ENCODE peak calls at places on chromosomes 13 and 19, in seven cellular contexts. One of them, this sample, is unnamed.

GRCh38 chr13:35966024-35966423 is 165.2 kb downstream of the DCLK1 start:
- DNase-seq in neuronal stem cell: no peak
- DNase-seq in mesenchymal stem cell: no peak
- DNase-seq in H9: no peak
- DNase-seq in mesendoderm: no peak
- DNase-seq in IMR-90: no peak
- DNase-seq in trophoblast cell: no peak
- DNase-seq in this sample: no peak

GRCh38 chr19:1098177-1099051 is 3.2 kb upstream of the POLR2E start:
- DNase-seq in IMR-90: peak
- DNase-seq in H9: no peak
- DNase-seq in mesendoderm: no peak
- DNase-seq in neuronal stem cell: no peak
- DNase-seq in trophoblast cell: peak
- DNase-seq in mesenchymal stem cell: no peak
- DNase-seq in this sample: no peak

GRCh38 chr13:106610511-106610910 is 42.6 kb upstream of the ARGLU1 start:
- DNase-seq in mesendoderm: no peak
- DNase-seq in H9: no peak
- DNase-seq in mesenchymal stem cell: peak
- DNase-seq in IMR-90: peak
- DNase-seq in trophoblast cell: no peak
- DNase-seq in neuronal stem cell: no peak
- DNase-seq in this sample: no peak

GRCh38 chr13:22642088-22642487 is 538.7 kb upstream of the SGCG start:
- DNase-seq in trophoblast cell: no peak
- DNase-seq in IMR-90: no peak
- DNase-seq in mesenchymal stem cell: no peak
- DNase-seq in H9: no peak
- DNase-seq in neuronal stem cell: no peak
- DNase-seq in mesendoderm: no peak
- DNase-seq in this sample: no peak

GRCh38 chr13:78460176-78460575 is 143.2 kb downstream of the POU4F1 start:
- DNase-seq in trophoblast cell: no peak
- DNase-seq in H9: no peak
- DNase-seq in neuronal stem cell: no peak
- DNase-seq in IMR-90: no peak
- DNase-seq in mesendoderm: no peak
- DNase-seq in mesenchymal stem cell: no peak
- DNase-seq in this sample: no peak

GRCh38 chr19:7382694-7383093 is 34.0 kb downstream of the ARHGEF18 start:
- DNase-seq in neuronal stem cell: no peak
- DNase-seq in H9: peak
- DNase-seq in mesendoderm: no peak
- DNase-seq in IMR-90: no peak
- DNase-seq in mesenchymal stem cell: no peak
- DNase-seq in trophoblast cell: no peak
- DNase-seq in this sample: no peak

GRCh38 chr19:6769006-6769637 is 1.9 kb upstream of the SH2D3A start:
- DNase-seq in IMR-90: peak
- DNase-seq in H9: peak
- DNase-seq in mesenchymal stem cell: peak
- DNase-seq in neuronal stem cell: no peak
- DNase-seq in mesendoderm: peak
- DNase-seq in trophoblast cell: peak
- DNase-seq in this sample: peak

GRCh38 chr19:3398114-3398899 is 31.9 kb downstream of the NFIC start:
- DNase-seq in IMR-90: peak
- DNase-seq in neuronal stem cell: no peak
- DNase-seq in mesendoderm: peak
- DNase-seq in trophoblast cell: no peak
- DNase-seq in mesenchymal stem cell: peak
- DNase-seq in H9: peak
- DNase-seq in this sample: no peak

GRCh38 chr19:19256072-19256969 is 16.8 kb downstream of the TM6SF2 start:
- DNase-seq in H9: no peak
- DNase-seq in trophoblast cell: no peak
- DNase-seq in mesenchymal stem cell: no peak
- DNase-seq in IMR-90: no peak
- DNase-seq in mesendoderm: peak
- DNase-seq in neuronal stem cell: no peak
- DNase-seq in this sample: no peak

GRCh38 chr13:36130542-36131214 is 504 bp downstream of the DCLK1 start:
- DNase-seq in neuronal stem cell: peak
- DNase-seq in IMR-90: no peak
- DNase-seq in H9: peak
- DNase-seq in mesendoderm: peak
- DNase-seq in trophoblast cell: peak
- DNase-seq in mesenchymal stem cell: no peak
- DNase-seq in this sample: no peak

GRCh38 chr19:28168557-28168956 is 1044.4 kb downstream of the UQCRFS1 start:
- DNase-seq in IMR-90: no peak
- DNase-seq in mesenchymal stem cell: no peak
- DNase-seq in H9: peak
- DNase-seq in neuronal stem cell: peak
- DNase-seq in trophoblast cell: no peak
- DNase-seq in mesendoderm: peak
- DNase-seq in this sample: peak

GRCh38 chr13:33126909-33127607 is 110.8 kb downstream of the KL start:
- DNase-seq in mesenchymal stem cell: peak
- DNase-seq in mesendoderm: no peak
- DNase-seq in neuronal stem cell: no peak
- DNase-seq in trophoblast cell: no peak
- DNase-seq in H9: no peak
- DNase-seq in IMR-90: peak
- DNase-seq in this sample: no peak

GRCh38 chr19:43755256-43755801 is 567 bp upstream of the SMG9 start:
- DNase-seq in IMR-90: peak
- DNase-seq in trophoblast cell: peak
- DNase-seq in mesenchymal stem cell: peak
- DNase-seq in neuronal stem cell: peak
- DNase-seq in H9: peak
- DNase-seq in mesendoderm: peak
- DNase-seq in this sample: no peak

GRCh38 chr13:46369506-46370268 is 17.4 kb downstream of the RUBCNL start:
- DNase-seq in mesendoderm: no peak
- DNase-seq in IMR-90: peak
- DNase-seq in trophoblast cell: peak
- DNase-seq in mesenchymal stem cell: peak
- DNase-seq in neuronal stem cell: no peak
- DNase-seq in H9: no peak
- DNase-seq in this sample: no peak

GRCh38 chr13:46373623-46374022 is 13.4 kb downstream of the RUBCNL start:
- DNase-seq in H9: no peak
- DNase-seq in trophoblast cell: no peak
- DNase-seq in mesendoderm: no peak
- DNase-seq in IMR-90: no peak
- DNase-seq in neuronal stem cell: no peak
- DNase-seq in mesenchymal stem cell: no peak
- DNase-seq in this sample: no peak

GRCh38 chr13:46372071-46372470 is 15.0 kb downstream of the RUBCNL start:
- DNase-seq in neuronal stem cell: no peak
- DNase-seq in mesenchymal stem cell: no peak
- DNase-seq in trophoblast cell: no peak
- DNase-seq in H9: no peak
- DNase-seq in IMR-90: no peak
- DNase-seq in mesendoderm: no peak
- DNase-seq in this sample: no peak

DNA sequence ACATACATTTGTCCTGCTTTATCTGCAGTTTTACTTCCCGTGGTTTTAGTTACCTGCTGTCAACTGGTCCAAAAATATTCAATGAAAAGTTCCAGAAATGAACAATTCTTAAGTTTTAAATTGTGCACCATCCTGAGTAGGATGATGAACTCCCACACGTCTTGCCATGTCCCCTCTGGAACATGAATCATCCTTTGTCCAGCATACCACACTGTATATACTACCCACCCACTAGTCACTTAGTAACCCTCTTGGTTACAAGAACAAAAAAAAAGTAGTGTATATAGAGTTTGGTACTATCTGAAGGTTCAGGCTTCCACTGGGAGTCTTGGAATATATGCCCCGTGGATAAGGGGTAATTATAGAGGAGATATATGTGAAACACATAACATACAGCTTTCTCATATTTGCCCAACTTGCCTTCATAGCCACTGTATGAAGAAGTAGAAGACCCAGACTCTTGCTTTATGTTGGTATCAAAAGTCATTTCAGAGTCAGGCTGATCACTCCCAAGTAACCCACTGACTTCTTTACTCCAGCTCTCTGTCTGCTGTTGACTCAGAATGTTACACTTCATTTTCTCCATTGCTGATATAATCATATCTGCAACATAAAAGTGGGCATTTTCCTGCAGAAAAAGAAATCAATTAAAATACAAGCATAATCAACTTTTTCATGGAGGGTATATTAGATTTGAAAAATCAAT is 19.3 kb downstream of the RUBCNL start:
- DNase-seq in mesenchymal stem cell: peak
- DNase-seq in neuronal stem cell: no peak
- DNase-seq in IMR-90: peak
- DNase-seq in H9: no peak
- DNase-seq in trophoblast cell: no peak
- DNase-seq in mesendoderm: no peak
- DNase-seq in this sample: no peak
- H4K8ac ChIP-seq in mesenchymal stem cell: no peak
- H4K8ac ChIP-seq in neuronal stem cell: no peak
- H4K8ac ChIP-seq in IMR-90: no peak
- H4K8ac ChIP-seq in H9: no peak
- H4K8ac ChIP-seq in trophoblast cell: no peak
- H4K8ac ChIP-seq in mesendoderm: no peak
- H4K8ac ChIP-seq in this sample: no peak

GRCh38 chr19:50238043-50238442 is 34.6 kb downstream of the MYH14 start:
- DNase-seq in mesendoderm: no peak
- DNase-seq in neuronal stem cell: no peak
- DNase-seq in mesenchymal stem cell: no peak
- DNase-seq in H9: no peak
- DNase-seq in trophoblast cell: no peak
- DNase-seq in IMR-90: no peak
- DNase-seq in this sample: no peak

GRCh38 chr19:50239916-50240585 is 36.6 kb downstream of the MYH14 start:
- DNase-seq in neuronal stem cell: no peak
- DNase-seq in mesenchymal stem cell: no peak
- DNase-seq in IMR-90: no peak
- DNase-seq in mesendoderm: no peak
- DNase-seq in trophoblast cell: no peak
- DNase-seq in H9: no peak
- DNase-seq in this sample: no peak

GRCh38 chr19:50248413-50248812 is 45.0 kb downstream of the MYH14 start:
- DNase-seq in neuronal stem cell: no peak
- DNase-seq in H9: no peak
- DNase-seq in mesendoderm: no peak
- DNase-seq in mesenchymal stem cell: no peak
- DNase-seq in trophoblast cell: no peak
- DNase-seq in IMR-90: no peak
- DNase-seq in this sample: no peak

GRCh38 chr19:50244695-50245094 is 41.3 kb downstream of the MYH14 start:
- DNase-seq in mesenchymal stem cell: no peak
- DNase-seq in trophoblast cell: no peak
- DNase-seq in mesendoderm: peak
- DNase-seq in H9: no peak
- DNase-seq in IMR-90: no peak
- DNase-seq in neuronal stem cell: no peak
- DNase-seq in this sample: no peak

DNA sequence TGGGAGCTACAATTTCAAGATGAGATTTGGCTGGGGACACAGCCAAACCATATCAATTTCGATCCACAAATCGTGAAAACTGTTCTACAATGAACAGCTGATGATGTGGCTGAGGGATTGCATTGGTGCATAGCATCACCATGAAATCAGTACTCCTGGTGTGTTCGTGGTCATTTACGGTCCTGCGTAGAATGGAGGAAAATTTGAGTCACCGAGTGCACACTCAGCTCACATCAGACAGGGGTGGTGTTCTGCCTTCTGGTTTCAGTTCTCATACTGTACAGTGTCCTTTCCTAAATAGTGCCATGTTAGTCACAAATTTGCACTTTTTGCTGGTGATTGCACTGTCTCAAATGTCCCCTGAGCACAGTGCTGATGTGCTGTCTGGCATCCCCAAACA is 39.2 kb downstream of the MYH14 start:
- DNase-seq in IMR-90: no peak
- DNase-seq in H9: no peak
- DNase-seq in trophoblast cell: no peak
- DNase-seq in mesenchymal stem cell: no peak
- DNase-seq in neuronal stem cell: no peak
- DNase-seq in mesendoderm: no peak
- DNase-seq in this sample: no peak
- H4K8ac ChIP-seq in IMR-90: no peak
- H4K8ac ChIP-seq in H9: no peak
- H4K8ac ChIP-seq in trophoblast cell: no peak
- H4K8ac ChIP-seq in mesenchymal stem cell: no peak
- H4K8ac ChIP-seq in neuronal stem cell: no peak
- H4K8ac ChIP-seq in mesendoderm: no peak
- H4K8ac ChIP-seq in this sample: no peak

DNA sequence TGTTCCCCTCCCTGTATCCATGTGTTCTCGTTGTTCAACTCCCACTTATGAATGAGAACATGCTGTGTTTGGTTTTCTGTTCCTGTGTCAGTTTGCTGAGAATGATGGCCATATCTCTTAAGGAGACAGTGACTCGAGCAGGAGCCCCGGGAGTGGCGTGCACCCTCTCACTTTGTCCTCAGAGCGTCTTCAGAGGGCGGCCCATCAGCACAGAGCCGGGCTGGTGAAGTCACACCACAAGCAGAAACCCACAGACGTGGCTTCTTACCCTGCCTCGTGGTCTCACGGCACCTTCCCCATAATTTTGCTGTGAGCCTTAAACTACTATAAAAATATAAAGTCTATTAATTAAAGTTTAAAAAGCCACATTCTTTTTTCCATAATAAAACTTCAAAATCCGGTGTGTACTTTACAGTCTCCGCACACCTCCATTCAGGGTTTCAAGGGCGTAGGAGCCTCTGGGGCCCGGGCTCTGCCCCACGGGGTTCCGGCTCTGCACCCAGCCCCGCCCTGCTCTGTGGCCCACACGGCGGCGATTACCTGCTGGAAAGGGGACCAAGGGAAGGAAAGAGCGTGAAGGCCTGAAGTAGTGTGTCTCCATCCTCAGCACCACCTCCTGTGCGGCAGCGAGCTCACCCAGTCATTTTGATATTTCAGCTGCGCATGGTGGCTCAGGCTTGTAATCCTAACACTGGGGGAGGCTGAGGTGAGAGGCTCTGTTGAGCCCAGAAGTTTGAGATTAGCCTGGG is 101.3 kb upstream of the SOX1 start:
- DNase-seq in neuronal stem cell: no peak
- DNase-seq in H9: no peak
- DNase-seq in trophoblast cell: no peak
- DNase-seq in IMR-90: no peak
- DNase-seq in mesenchymal stem cell: no peak
- DNase-seq in mesendoderm: no peak
- DNase-seq in this sample: no peak
- H4K8ac ChIP-seq in neuronal stem cell: no peak
- H4K8ac ChIP-seq in H9: no peak
- H4K8ac ChIP-seq in trophoblast cell: no peak
- H4K8ac ChIP-seq in IMR-90: no peak
- H4K8ac ChIP-seq in mesenchymal stem cell: no peak
- H4K8ac ChIP-seq in mesendoderm: no peak
- H4K8ac ChIP-seq in this sample: no peak

DNA sequence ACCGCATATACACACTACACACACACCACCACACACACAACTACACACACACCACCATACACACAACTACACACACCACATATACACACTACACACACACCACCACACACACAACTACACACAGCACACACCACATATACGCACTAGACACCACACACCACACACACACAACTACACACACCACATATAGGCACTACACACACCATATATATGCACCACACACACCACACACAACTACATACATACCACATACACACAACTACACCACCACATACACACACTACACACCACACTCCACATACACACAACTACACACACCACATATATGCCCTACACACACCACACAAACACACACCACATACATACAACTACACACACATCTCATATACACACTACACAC is 28.3 kb downstream of the CRYL1 start:
- DNase-seq in mesendoderm: no peak
- DNase-seq in trophoblast cell: no peak
- DNase-seq in IMR-90: no peak
- DNase-seq in neuronal stem cell: no peak
- DNase-seq in H9: no peak
- DNase-seq in mesenchymal stem cell: no peak
- DNase-seq in this sample: no peak
- H4K8ac ChIP-seq in mesendoderm: no peak
- H4K8ac ChIP-seq in trophoblast cell: no peak
- H4K8ac ChIP-seq in IMR-90: no peak
- H4K8ac ChIP-seq in neuronal stem cell: no peak
- H4K8ac ChIP-seq in H9: no peak
- H4K8ac ChIP-seq in mesenchymal stem cell: peak
- H4K8ac ChIP-seq in this sample: no peak

This sample was measured in H1.